ENCODE peak calls at places on chromosomes 5 and 9, in four cellular contexts. C, F, N and M are unnamed samples.

GRCh38 chr5:58114324-58114723 is 345.6 kb downstream of the PLK2 start:
- DNase-seq in N (no peak), C (peak), F (no peak), M (no peak)

GRCh38 chr9:122228906-122229837 is at the start of gene LHX6:
- DNase-seq in F (no peak), N (no peak), C (peak), M (no peak)

GRCh38 chr9:27183701-27184100 is 74.7 kb downstream of the TEK start:
- DNase-seq in C (peak), N (no peak), F (no peak), M (no peak)

GRCh38 chr5:144144956-144145751 is 25.3 kb downstream of the YIPF5 start:
- DNase-seq in F (no peak), N (no peak), C (no peak), M (no peak)

GRCh38 chr9:83996126-83996525 is 15.5 kb downstream of the RMI1 start:
- DNase-seq in F (no peak), C (no peak), N (no peak), M (no peak)

GRCh38 chr9:109880276-109881169 is 100.5 kb downstream of the PALM2AKAP2 start:
- DNase-seq in C (peak), F (peak), N (no peak), M (no peak)

GRCh38 chr9:134825025-134825424 is 55.6 kb upstream of the FCN2 start:
- DNase-seq in C (no peak), F (no peak), N (no peak), M (no peak)

GRCh38 chr9:129230302-129230701 is 52.2 kb upstream of the IER5L start:
- DNase-seq in C (no peak), F (no peak), N (peak), M (no peak)

GRCh38 chr9:115006660-115007059 is 76.3 kb upstream of the TNFSF8 start:
- DNase-seq in N (no peak), F (no peak), C (peak), M (no peak)

GRCh38 chr5:173686950-173687349 is 70.5 kb upstream of the BOD1 start:
- DNase-seq in F (no peak), N (no peak), C (no peak), M (no peak)
- H3K4me3 ChIP-seq in F (no peak), N (no peak), C (no peak), M (no peak)

GRCh38 chr5:160198148-160198545 is 31.2 kb upstream of the FABP6 start:
- DNase-seq in C (no peak), N (no peak), F (peak), M (no peak)

GRCh38 chr5:160197341-160198147 is 31.8 kb upstream of the FABP6 start:
- DNase-seq in C (peak), N (no peak), F (peak), M (no peak)

GRCh38 chr5:160198886-160199409 is 30.4 kb upstream of the FABP6 start:
- DNase-seq in C (no peak), F (no peak), N (no peak), M (no peak)

DNA sequence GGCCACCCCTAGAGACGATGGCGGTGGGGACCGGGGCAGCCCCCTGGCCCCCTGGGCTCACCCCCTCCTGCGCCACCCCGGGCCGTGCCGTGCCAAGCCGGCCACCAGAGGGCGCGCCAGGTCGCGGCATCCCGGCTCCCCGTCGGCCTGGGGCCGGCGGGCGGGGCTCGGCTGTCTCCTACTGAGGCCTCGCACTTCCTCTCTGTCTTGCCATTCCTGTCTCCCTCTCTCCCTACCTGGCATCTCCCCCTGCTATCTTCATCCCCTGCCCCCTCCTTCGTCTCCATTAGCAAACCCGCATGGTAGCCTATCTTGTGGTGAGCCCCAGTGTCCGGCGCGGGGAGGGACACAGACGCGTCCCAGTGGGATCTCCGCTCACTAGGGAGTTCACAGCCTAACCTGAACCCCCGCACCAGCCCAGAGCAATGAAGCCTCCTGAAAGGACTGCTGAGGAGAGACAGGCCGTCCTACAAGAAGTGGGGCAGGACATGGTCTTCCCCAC is 29.8 kb upstream of the FABP6 start:
- DNase-seq in C (peak), F (peak), N (peak), M (peak)
- H3K4me3 ChIP-seq in C (no peak), F (peak), N (peak), M (peak)

DNA sequence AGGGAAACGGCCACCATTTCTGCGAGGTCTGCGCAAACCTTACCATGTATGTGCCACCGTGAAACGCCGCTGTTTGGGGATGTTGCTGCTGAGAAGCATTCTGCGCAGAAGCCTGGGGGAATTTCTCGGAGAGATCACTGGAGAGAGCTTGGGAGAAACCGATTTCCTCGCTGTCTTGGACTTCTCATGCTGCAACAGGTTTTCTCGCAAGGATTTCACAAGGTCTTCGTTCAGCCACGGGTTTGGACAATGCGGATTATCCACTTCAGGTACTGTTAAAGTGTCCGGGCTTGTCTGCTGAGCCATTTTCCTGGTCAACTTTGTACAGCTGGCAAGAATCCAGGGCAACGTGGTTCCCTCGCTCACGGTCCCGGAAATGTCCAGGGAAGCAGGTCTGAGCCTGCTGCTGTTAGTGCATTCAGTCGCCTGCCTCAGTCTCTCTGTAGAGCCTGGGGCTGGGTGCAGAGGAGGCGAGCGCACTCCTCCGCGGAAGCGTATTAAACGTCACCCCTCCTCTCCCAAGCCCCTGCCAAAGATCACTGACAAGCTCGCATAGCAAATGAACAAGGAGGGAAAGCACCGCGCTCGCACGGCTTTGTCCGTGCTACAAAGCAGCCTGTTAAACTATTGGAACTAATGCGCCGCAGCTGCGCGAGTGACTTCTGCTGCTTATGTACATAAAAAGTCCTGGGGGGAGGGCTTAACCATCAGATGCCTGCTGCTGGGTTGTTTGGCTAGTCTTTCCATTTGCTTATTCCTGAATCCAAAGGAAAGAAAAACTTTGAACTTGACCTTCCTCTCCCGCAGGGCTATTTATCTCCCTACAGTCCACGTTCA is 125.1 kb downstream of the PDE4D start:
- DNase-seq in N (peak), C (peak), F (peak), M (peak)
- H3K4me3 ChIP-seq in N (peak), C (peak), F (peak), M (peak)

GRCh38 chr5:179345179-179345428 is 157 bp downstream of the ADAMTS2 start:
- DNase-seq in C (no peak), F (no peak), N (no peak), M (no peak)
- H3K4me3 ChIP-seq in C (peak), F (peak), N (peak), M (peak)

DNA sequence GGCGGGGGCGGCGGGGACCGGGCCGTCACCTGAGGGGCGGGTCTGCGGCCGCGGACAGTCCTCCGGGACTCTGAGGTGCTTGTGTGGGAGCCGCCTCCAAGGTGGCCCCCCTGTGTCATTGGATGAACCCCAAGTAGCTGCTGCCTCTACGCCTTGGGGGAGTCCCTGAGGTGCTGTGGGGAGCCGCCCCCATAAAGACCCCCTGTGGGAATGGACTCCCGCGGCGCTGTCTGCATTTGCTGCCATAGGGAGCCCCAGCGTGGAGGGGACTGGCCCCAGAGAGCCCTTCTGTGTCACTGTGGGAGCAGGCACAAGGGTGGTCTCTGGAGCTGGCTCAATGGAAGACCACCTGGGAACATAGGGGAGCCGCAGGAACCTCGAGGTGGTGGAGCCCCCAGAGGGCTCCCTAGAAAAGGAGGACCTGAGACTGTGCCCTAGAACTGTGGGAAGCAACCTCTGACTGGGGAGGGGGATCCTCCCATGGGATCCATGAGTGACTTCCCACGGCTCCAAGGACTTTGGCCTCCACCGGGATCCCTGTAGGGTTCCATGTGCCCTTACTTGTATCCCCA is 412 bp downstream of the PHF24 start:
- DNase-seq in N (no peak), F (no peak), C (no peak), M (no peak)
- H3K4me3 ChIP-seq in N (peak), F (peak), C (no peak), M (no peak)

DNA sequence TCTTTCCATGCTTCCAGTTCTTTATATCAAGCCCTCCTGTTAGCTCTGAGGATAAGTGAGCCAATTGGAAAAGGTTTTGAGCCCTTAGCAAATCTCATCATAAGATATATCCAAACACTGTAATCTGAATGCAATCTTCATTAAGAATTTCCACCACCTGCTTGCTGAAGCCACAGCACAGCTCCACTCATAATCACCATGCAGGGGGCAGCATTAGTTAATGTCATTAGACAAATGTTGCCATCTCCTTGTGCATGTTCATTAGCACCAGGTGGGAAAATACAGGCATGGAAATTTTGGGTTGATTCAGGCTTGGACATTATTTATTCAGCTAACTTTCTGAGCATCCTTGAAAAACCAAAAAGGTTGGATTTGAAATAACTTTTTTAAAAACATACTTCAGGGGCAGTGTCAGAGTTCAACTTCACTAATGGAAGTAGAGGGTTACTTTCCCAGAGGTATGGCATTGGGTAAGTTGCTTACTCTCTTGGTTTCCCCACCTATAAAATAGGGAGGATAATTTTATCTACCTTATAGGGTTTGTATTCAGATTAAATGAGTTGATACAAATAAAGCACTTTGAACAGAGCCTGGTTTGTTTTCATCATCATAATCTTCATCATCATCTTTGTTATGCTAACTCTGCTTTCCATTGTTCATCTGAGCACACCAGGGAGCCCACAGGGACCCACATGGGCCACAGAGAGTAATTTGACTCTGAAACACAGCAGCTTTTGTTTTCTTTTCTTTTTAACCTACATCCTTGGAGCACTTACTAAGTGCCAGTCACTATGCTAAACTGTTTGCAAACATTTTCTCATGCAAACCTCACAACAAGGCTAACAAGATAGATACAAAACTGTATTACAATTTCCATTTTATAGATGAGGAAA is 179.0 kb upstream of the SLC24A2 start:
- DNase-seq in F (peak), N (no peak), C (no peak), M (no peak)
- H3K4me3 ChIP-seq in F (no peak), N (no peak), C (no peak), M (no peak)

GRCh38 chr5:74430910-74431309 is 209.6 kb downstream of the ENC1 start:
- DNase-seq in C (no peak), N (no peak), F (no peak), M (no peak)

GRCh38 chr5:74433255-74434123 is 207.0 kb downstream of the ENC1 start:
- DNase-seq in C (peak), N (no peak), F (peak), M (no peak)

GRCh38 chr5:74429495-74429894 is 211.0 kb downstream of the ENC1 start:
- DNase-seq in F (no peak), N (no peak), C (no peak), M (no peak)

GRCh38 chr5:74432240-74432639 is 208.3 kb downstream of the ENC1 start:
- DNase-seq in F (no peak), C (no peak), N (no peak), M (no peak)

DNA sequence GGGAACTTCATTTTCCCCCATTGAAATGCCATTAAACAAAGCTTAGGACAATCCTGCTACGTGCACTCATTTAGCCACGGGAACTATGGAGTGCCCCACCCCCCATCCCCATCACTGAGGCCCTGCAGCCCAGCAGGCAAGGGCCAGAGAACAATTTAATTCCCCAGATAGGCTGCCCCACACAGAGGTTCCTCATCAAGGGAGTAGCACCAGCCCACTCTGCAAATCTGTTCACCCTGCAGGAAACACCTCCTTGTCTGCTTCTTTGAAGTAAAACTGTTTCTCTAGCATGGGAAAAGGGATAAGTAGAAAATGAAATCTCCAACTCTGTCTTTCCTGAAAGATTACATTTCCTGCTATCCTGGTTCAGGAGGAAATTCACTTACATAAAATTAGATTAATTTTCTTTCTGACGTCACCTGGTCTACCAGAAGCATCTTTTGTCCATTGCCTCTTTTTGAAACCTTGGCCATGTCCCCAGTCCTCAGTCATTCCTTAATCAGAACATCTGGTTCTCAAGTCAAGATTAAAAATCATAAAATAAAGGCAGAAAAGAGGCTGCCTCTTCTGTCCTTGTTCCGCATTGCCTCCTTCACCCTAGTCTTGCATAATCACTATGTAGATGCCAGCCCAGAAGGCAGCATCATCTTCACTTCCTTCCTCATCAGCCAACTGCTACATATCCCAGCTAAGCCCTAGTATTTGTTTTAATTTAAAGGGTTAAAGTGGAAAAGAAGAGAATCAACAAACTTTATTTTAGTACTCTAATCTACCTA is 206.2 kb downstream of the ENC1 start:
- DNase-seq in F (peak), C (no peak), N (no peak), M (no peak)
- H3K4me3 ChIP-seq in F (no peak), C (no peak), N (peak), M (no peak)

GRCh38 chr5:151678713-151679112 is 8.0 kb downstream of the SPARC start:
- DNase-seq in F (no peak), C (peak), N (no peak), M (no peak)
- H3K4me3 ChIP-seq in F (no peak), C (no peak), N (peak), M (no peak)

GRCh38 chr9:71762900-71763653 is 5.2 kb downstream of the CEMIP2 start:
- DNase-seq in C (peak), N (no peak), F (no peak), M (no peak)
- H3K4me3 ChIP-seq in C (no peak), N (no peak), F (no peak), M (peak)

GRCh38 chr5:181045316-181045715 is 5.2 kb downstream of the BTNL9 start:
- DNase-seq in N (no peak), F (no peak), C (no peak), M (no peak)

GRCh38 chr5:181044662-181045305 is 4.7 kb downstream of the BTNL9 start:
- DNase-seq in N (peak), C (no peak), F (no peak), M (no peak)

GRCh38 chr5:181043285-181044092 is 3.4 kb downstream of the BTNL9 start:
- DNase-seq in F (no peak), C (no peak), N (no peak), M (no peak)

GRCh38 chr5:181042722-181043121 is 2.7 kb downstream of the BTNL9 start:
- DNase-seq in C (no peak), F (no peak), N (no peak), M (no peak)

GRCh38 chr5:181044093-181044599 is 4.1 kb downstream of the BTNL9 start:
- DNase-seq in F (no peak), C (no peak), N (no peak), M (no peak)
- H3K4me3 ChIP-seq in F (no peak), C (no peak), N (peak), M (no peak)